ENCODE peak calls at places on chromosomes 4 and X, in six cellular contexts. I is NCI-H446; U is CD8-positive, alpha-beta T cell; C is foreskin fibroblast; Z is cardiac muscle cell; X is activated T-helper 1 cell treated with anti-CD3 and anti-CD28 coated beads, Interleukin-2, amount 50 U/mL, for 16 hours. M is an unnamed sample.

GRCh38 chr4:2793920-2794706 is 1.2 kb downstream of the SH3BP2 start:
- DNase-seq in I (peak), U (peak), C (peak), Z (no peak), X (no peak), M (no peak)

GRCh38 chr4:56655209-56655626 is 25.9 kb downstream of the HOPX start:
- DNase-seq in I (no peak), U (peak), C (peak), Z (peak), X (no peak), M (peak)

GRCh38 chr4:10694826-10695209 is 10.2 kb upstream of the CLNK start:
- DNase-seq in I (no peak), U (no peak), C (no peak), Z (no peak), X (no peak), M (no peak)

GRCh38 chr4:165493359-165493758 is 114.6 kb downstream of the CPE start:
- DNase-seq in I (no peak), U (peak), C (peak), Z (peak), X (peak), M (peak)

GRCh38 chrX:22534643-22535042 is 261.9 kb downstream of the CBLL2 start:
- DNase-seq in I (peak), U (no peak), C (peak), Z (no peak), X (no peak), M (no peak)

GRCh38 chr4:118224239-118224829 is 128.5 kb downstream of the PRSS12 start:
- DNase-seq in I (peak), U (no peak), C (peak), Z (peak), X (no peak), M (peak)

GRCh38 chr4:124931050-124931449 is 218.5 kb upstream of the ANKRD50 start:
- DNase-seq in I (no peak), U (no peak), C (peak), Z (peak), X (no peak), M (peak)

GRCh38 chrX:95703696-95704095 is 980.9 kb upstream of the DIAPH2 start:
- DNase-seq in I (no peak), U (no peak), C (peak), Z (no peak), X (no peak), M (no peak)

GRCh38 chr4:83074086-83074704 is 39.2 kb downstream of the COPS4 start:
- DNase-seq in I (peak), U (peak), C (peak), Z (peak), X (peak), M (peak)

GRCh38 chrX:119880552-119881437 is 9.2 kb downstream of the NDUFA1 start:
- DNase-seq in I (peak), U (peak), C (peak), Z (peak), X (no peak), M (peak)

GRCh38 chrX:114774691-114775090 is 190.8 kb downstream of the HTR2C start:
- DNase-seq in I (no peak), U (no peak), C (peak), Z (peak), X (no peak), M (peak)

GRCh38 chr4:43987331-43987944 is 461.2 kb downstream of the KCTD8 start:
- DNase-seq in I (no peak), U (no peak), C (no peak), Z (no peak), X (no peak), M (no peak)

GRCh38 chr4:106615407-106615945 is 246.9 kb upstream of the GIMD1 start:
- DNase-seq in I (no peak), U (no peak), C (no peak), Z (no peak), X (no peak), M (no peak)

GRCh38 chr4:81207793-81208192 is 7.2 kb downstream of the PRKG2 start:
- DNase-seq in I (no peak), U (no peak), C (peak), Z (no peak), X (no peak), M (no peak)

GRCh38 chr4:158824425-158825274 is 55.8 kb downstream of the FNIP2 start:
- DNase-seq in I (no peak), U (no peak), C (no peak), Z (peak), X (no peak), M (peak)

GRCh38 chr4:7365472-7366179 is 69.1 kb downstream of the PSAPL1 start:
- DNase-seq in I (peak), U (no peak), C (no peak), Z (no peak), X (no peak), M (no peak)

GRCh38 chr4:4869731-4870483 is 10.4 kb downstream of the MSX1 start:
- DNase-seq in I (no peak), U (no peak), C (peak), Z (peak), X (no peak), M (no peak)

GRCh38 chrX:111869639-111870034 is 6.3 kb upstream of the TRPC5OS start:
- DNase-seq in I (peak), U (no peak), C (no peak), Z (peak), X (no peak), M (peak)

GRCh38 chrX:134990475-134991473 is at the start of gene SMIM10:
- DNase-seq in I (peak), U (peak), C (peak), Z (peak), X (no peak), M (peak)

GRCh38 chr4:158535130-158535614 is 13.5 kb downstream of the RXFP1 start:
- DNase-seq in I (no peak), U (no peak), C (peak), Z (no peak), X (no peak), M (no peak)

GRCh38 chr4:64584981-64585557 is 175.8 kb upstream of the TECRL start:
- DNase-seq in I (peak), U (no peak), C (peak), Z (peak), X (no peak), M (peak)

GRCh38 chr4:40990899-40991265 is 223.5 kb downstream of the APBB2 start:
- DNase-seq in I (no peak), U (no peak), C (no peak), Z (no peak), X (no peak), M (no peak)

GRCh38 chr4:52982246-52982950 is 120.3 kb downstream of the RASL11B start:
- DNase-seq in I (peak), U (no peak), C (peak), Z (peak), X (no peak), M (peak)

GRCh38 chr4:122728781-122729330 is 3.6 kb upstream of the BBS12 start:
- DNase-seq in I (no peak), U (no peak), C (peak), Z (peak), X (no peak), M (no peak)

GRCh38 chr4:76459291-76459723 is 24.3 kb downstream of the SHROOM3 start:
- DNase-seq in I (no peak), U (no peak), C (no peak), Z (peak), X (no peak), M (no peak)

GRCh38 chrX:125507119-125507518 is 187.4 kb downstream of the TEX13C start:
- DNase-seq in I (no peak), U (no peak), C (no peak), Z (no peak), X (no peak), M (no peak)

GRCh38 chr4:72951628-72952027 is 117.9 kb downstream of the COX18 start:
- DNase-seq in I (no peak), U (no peak), C (no peak), Z (no peak), X (no peak), M (no peak)

GRCh38 chr4:37685211-37685725 is 908 bp downstream of the RELL1 start:
- DNase-seq in I (no peak), U (peak), C (peak), Z (no peak), X (peak), M (no peak)

GRCh38 chrX:153688900-153689590 is 1.3 kb downstream of the SLC6A8 start:
- DNase-seq in I (peak), U (no peak), C (peak), Z (no peak), X (no peak), M (no peak)

GRCh38 chrX:53223068-53223693 is 1.8 kb downstream of the KDM5C start:
- DNase-seq in I (no peak), U (no peak), C (peak), Z (peak), X (no peak), M (peak)

GRCh38 chr4:140427919-140428471 is 547 bp upstream of the CLGN start:
- DNase-seq in I (no peak), U (no peak), C (peak), Z (no peak), X (no peak), M (no peak)

GRCh38 chr4:155497306-155497705 is 120.5 kb upstream of the MAP9 start:
- DNase-seq in I (no peak), U (no peak), C (no peak), Z (no peak), X (no peak), M (peak)

GRCh38 chr4:108762559-108763225 is at the start of gene ETNPPL:
- DNase-seq in I (peak), U (peak), C (peak), Z (peak), X (no peak), M (peak)

GRCh38 chr4:72991889-72992288 is 77.6 kb downstream of the COX18 start:
- DNase-seq in I (no peak), U (no peak), C (peak), Z (no peak), X (no peak), M (no peak)

GRCh38 chr4:153082322-153083301 is 121.6 kb upstream of the TRIM2 start:
- DNase-seq in I (no peak), U (no peak), C (no peak), Z (no peak), X (no peak), M (no peak)

GRCh38 chrX:23668335-23668734 is 1.0 kb downstream of the PRDX4 start:
- DNase-seq in I (no peak), U (no peak), C (peak), Z (no peak), X (no peak), M (no peak)

GRCh38 chr4:6875431-6875831 is 34.2 kb upstream of the TBC1D14 start:
- DNase-seq in I (peak), U (no peak), C (no peak), Z (no peak), X (no peak), M (no peak)

M was measured in HEK293T.